ENCODE peak calls at places on chromosomes 1 and 21, in six cellular contexts. O is naive thymus-derived CD4-positive, alpha-beta T cell; B is dermis blood vessel endothelial cell; C is EL; W is mesendoderm; I is Calu3. K is an unnamed sample.

GRCh38 chr1:65044411-65044810 is 78.1 kb upstream of the JAK1 start:
- DNase-seq in O (no peak), B (no peak), C (no peak), W (no peak), I (no peak), K (no peak)

GRCh38 chr1:203628185-203628996 is 1.8 kb downstream of the ATP2B4 start:
- DNase-seq in O (no peak), B (peak), C (peak), W (peak), I (no peak), K (peak)

GRCh38 chr1:5447479-5448070 is 544.6 kb downstream of the NPHP4 start:
- DNase-seq in O (no peak), B (no peak), C (no peak), W (no peak), I (no peak), K (no peak)

GRCh38 chr1:115277276-115277675 is 60.8 kb downstream of the NGF start:
- DNase-seq in O (no peak), B (no peak), C (peak), W (no peak), I (no peak), K (no peak)

GRCh38 chr1:35894183-35894582 is 11.2 kb downstream of the AGO1 start:
- DNase-seq in O (no peak), B (no peak), C (peak), W (peak), I (no peak), K (no peak)

GRCh38 chr1:228457017-228457395 is 30.2 kb upstream of the RNF187 start:
- DNase-seq in O (no peak), B (no peak), C (no peak), W (no peak), I (no peak), K (no peak)

GRCh38 chr21:34821717-34822116 is 152.9 kb downstream of the CLIC6 start:
- DNase-seq in O (no peak), B (no peak), C (no peak), W (no peak), I (no peak), K (no peak)

GRCh38 chr1:27632387-27633297 is 2.3 kb downstream of the FGR start:
- DNase-seq in O (no peak), B (no peak), C (no peak), W (no peak), I (no peak), K (no peak)

GRCh38 chr21:41631564-41632461 is 123.9 kb upstream of the TMPRSS2 start:
- DNase-seq in O (no peak), B (no peak), C (peak), W (no peak), I (peak), K (no peak)

GRCh38 chr1:5273280-5274003 is 619.0 kb downstream of the AJAP1 start:
- DNase-seq in O (no peak), B (no peak), C (no peak), W (peak), I (no peak), K (no peak)

GRCh38 chr1:192967901-192968300 is 91.3 kb downstream of the UCHL5 start:
- DNase-seq in O (no peak), B (peak), C (no peak), W (peak), I (no peak), K (no peak)

GRCh38 chr1:89953072-89953626 is 41.8 kb upstream of the ZNF326 start:
- DNase-seq in O (no peak), B (peak), C (peak), W (peak), I (peak), K (peak)

GRCh38 chr1:206029484-206029883 is 5.8 kb upstream of the CTSE start:
- DNase-seq in O (no peak), B (no peak), C (no peak), W (no peak), I (no peak), K (no peak)

GRCh38 chr1:98277111-98277510 is 356.3 kb upstream of the DPYD start:
- DNase-seq in O (no peak), B (peak), C (peak), W (peak), I (peak), K (no peak)

GRCh38 chr1:16012590-16013219 is 5.1 kb downstream of the HSPB7 start:
- DNase-seq in O (peak), B (peak), C (peak), W (peak), I (peak), K (peak)

GRCh38 chr1:913491-914252 is 10.1 kb upstream of the SAMD11 start:
- DNase-seq in O (no peak), B (no peak), C (no peak), W (no peak), I (peak), K (no peak)

GRCh38 chr1:177913762-177914540 is 55.9 kb downstream of the SEC16B start:
- DNase-seq in O (no peak), B (peak), C (peak), W (peak), I (peak), K (peak)

GRCh38 chr1:245556057-245556456 is 401.3 kb downstream of the KIF26B start:
- DNase-seq in O (no peak), B (no peak), C (no peak), W (no peak), I (no peak), K (no peak)

GRCh38 chr1:160993544-160993943 is 27.4 kb downstream of the F11R start:
- DNase-seq in O (no peak), B (peak), C (peak), W (no peak), I (no peak), K (no peak)

GRCh38 chr1:203555046-203555445 is 61.1 kb downstream of the OPTC start:
- DNase-seq in O (no peak), B (no peak), C (peak), W (no peak), I (no peak), K (peak)

K was measured in GM23338.